ENCODE peak calls at places on chromosomes 13 and 19, in seven cellular contexts. N, T, V, G, R, K and L are unnamed samples.

GRCh38 chr19:35784401-35785086 is 9.2 kb downstream of the ARHGAP33 start:
- DNase-seq in T (no peak), G (no peak), V (no peak), R (no peak), N (no peak), K (no peak), L (peak)

GRCh38 chr19:56611288-56611687 is 16.2 kb downstream of the ZNF71 start:
- DNase-seq in G (no peak), K (no peak), R (no peak), T (no peak), V (no peak), N (no peak), L (no peak)

GRCh38 chr19:43574424-43575155 is 737 bp downstream of the XRCC1 start:
- DNase-seq in N (peak), V (no peak), K (peak), G (peak), R (no peak), T (no peak), L (no peak)

GRCh38 chr19:30371157-30371845 is 883 bp upstream of the ZNF536 start:
- DNase-seq in R (no peak), N (no peak), G (no peak), K (no peak), T (no peak), V (no peak), L (no peak)

GRCh38 chr13:97125051-97125809 is 96.9 kb upstream of the MBNL2 start:
- DNase-seq in N (no peak), T (no peak), G (peak), K (peak), V (peak), R (no peak), L (peak)

GRCh38 chr13:107157272-107157671 is 589.3 kb upstream of the ARGLU1 start:
- DNase-seq in N (no peak), K (no peak), T (no peak), G (peak), V (no peak), R (no peak), L (no peak)

GRCh38 chr19:55080915-55081772 is 5.5 kb downstream of the EPS8L1 start:
- DNase-seq in V (peak), T (peak), G (peak), K (peak), R (no peak), N (peak), L (peak)

GRCh38 chr19:16367269-16367683 is 42.6 kb downstream of the KLF2 start:
- DNase-seq in V (no peak), K (no peak), N (peak), G (no peak), R (no peak), T (peak), L (no peak)

GRCh38 chr19:55503447-55504251 is 15.4 kb downstream of the SSC5D start:
- DNase-seq in K (peak), T (peak), R (peak), G (peak), N (peak), V (peak), L (peak)

GRCh38 chr13:20146381-20146780 is 14.5 kb downstream of the GJA3 start:
- DNase-seq in G (no peak), R (no peak), N (no peak), T (no peak), K (no peak), V (no peak), L (no peak)

DNA sequence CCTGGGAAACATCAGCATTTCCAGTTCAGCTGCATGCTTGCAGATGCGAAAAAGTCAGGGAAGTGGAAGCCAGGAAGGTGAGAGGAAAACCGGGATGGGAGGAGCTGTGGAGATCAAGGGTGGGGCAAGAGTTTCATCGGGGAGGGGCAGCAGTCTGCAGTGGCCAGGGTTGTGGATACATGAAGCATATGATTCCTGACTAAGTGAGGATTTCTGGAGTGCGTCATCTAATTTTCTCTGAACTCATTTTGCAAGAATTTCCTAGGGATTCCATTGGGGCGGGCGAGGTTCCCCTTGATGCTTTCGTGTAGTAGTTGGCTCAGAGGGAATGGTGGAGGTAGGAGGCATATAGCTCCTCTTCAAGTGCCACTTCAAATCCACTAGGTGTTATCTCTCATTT is 344.1 kb upstream of the TMTC4 start:
- DNase-seq in G (peak), T (no peak), K (peak), N (no peak), R (peak), V (no peak), L (peak)
- TF ChIP-seq CTCF in G (no peak), T (no peak), K (no peak), N (no peak), R (no peak), V (no peak), L (no peak)

GRCh38 chr19:45217193-45217956 is 27.8 kb downstream of the EXOC3L2 start:
- DNase-seq in G (no peak), V (no peak), K (no peak), N (no peak), R (no peak), T (no peak), L (peak)

GRCh38 chr19:45213031-45213430 is 32.2 kb downstream of the EXOC3L2 start:
- DNase-seq in V (no peak), G (no peak), N (no peak), R (no peak), T (no peak), K (no peak), L (no peak)

GRCh38 chr19:45215391-45216191 is 29.6 kb downstream of the EXOC3L2 start:
- DNase-seq in K (no peak), T (no peak), N (peak), G (no peak), R (no peak), V (peak), L (peak)

GRCh38 chr19:45216677-45217076 is 28.5 kb downstream of the EXOC3L2 start:
- DNase-seq in K (peak), V (no peak), R (no peak), G (no peak), N (no peak), T (no peak), L (no peak)

DNA sequence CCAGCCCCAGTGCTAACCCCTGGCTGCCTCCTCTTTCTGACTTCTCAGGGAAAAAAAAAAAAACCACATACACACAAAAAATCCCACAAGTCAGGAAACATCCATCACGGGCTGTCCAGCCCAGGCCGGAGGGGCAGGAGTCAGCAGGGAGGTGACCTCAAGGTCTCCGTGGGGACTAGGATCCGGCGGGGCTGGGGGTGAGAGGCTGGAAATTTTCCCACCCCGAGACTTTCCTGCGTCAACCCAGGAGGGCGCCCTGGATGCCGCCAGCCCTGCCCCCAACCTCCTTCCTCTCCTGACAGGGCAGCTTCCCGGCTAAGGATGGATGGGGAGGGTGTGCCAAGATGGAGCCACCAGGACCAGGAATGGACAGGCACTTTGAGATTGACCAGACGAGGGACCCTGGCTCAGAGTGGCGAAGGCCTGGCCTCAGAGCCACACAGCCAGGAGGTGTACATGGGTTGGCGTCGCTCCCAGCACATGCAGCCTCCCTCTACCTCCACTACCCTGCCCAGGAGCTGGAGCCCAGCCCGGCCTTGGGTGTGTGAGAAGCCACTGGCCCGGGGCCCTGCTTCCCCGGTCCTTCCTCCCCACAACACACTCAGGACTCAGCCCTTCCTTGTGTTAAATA is 33.3 kb downstream of the BLOC1S3 start:
- DNase-seq in T (no peak), K (no peak), N (peak), V (peak), G (no peak), R (no peak), L (no peak)
- H3K27ac ChIP-seq in T (no peak), K (no peak), N (peak), V (peak), G (no peak), R (no peak), L (no peak)

GRCh38 chr19:31387662-31388175 is 38.5 kb upstream of the TSHZ3 start:
- DNase-seq in T (no peak), K (no peak), V (no peak), G (no peak), R (no peak), N (no peak), L (no peak)

GRCh38 chr19:31380854-31381253 is 31.6 kb upstream of the TSHZ3 start:
- DNase-seq in R (no peak), K (no peak), T (no peak), N (no peak), V (no peak), G (no peak), L (no peak)

GRCh38 chr19:31386806-31387205 is 37.6 kb upstream of the TSHZ3 start:
- DNase-seq in K (no peak), V (no peak), T (no peak), G (no peak), R (no peak), N (no peak), L (no peak)

GRCh38 chr19:31385744-31386143 is 36.5 kb upstream of the TSHZ3 start:
- DNase-seq in V (no peak), G (no peak), K (no peak), R (no peak), T (no peak), N (no peak), L (no peak)

DNA sequence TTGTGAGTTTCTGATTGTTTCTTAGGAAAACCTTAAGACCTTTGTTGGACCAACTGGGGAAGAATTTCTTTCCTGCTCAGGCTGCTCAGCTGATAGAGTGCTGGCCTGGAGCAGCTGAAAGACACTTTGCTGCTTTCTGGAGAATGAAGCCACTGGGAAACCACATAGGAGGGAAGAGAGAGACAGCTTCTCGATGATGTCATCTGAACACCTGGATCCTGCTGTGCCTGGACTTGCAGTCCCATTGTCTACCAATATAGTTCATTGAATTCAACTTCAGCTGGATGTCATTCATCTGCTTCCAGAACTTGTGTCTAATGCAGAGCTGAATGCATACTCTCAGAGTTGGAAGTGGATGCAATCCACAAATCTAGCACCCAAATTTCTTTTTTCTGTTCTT is 34.3 kb upstream of the TSHZ3 start:
- DNase-seq in K (no peak), N (no peak), R (no peak), V (no peak), G (no peak), T (no peak), L (no peak)
- TF ChIP-seq CTCF in K (no peak), N (no peak), R (no peak), V (no peak), G (no peak), T (no peak), L (no peak)

GRCh38 chr19:8081569-8082550 is 29.3 kb downstream of the CCL25 start:
- DNase-seq in N (no peak), R (no peak), V (no peak), T (no peak), K (no peak), G (peak), L (no peak)
- H3K27ac ChIP-seq in N (no peak), R (no peak), V (no peak), T (no peak), K (no peak), G (no peak), L (no peak)

DNA sequence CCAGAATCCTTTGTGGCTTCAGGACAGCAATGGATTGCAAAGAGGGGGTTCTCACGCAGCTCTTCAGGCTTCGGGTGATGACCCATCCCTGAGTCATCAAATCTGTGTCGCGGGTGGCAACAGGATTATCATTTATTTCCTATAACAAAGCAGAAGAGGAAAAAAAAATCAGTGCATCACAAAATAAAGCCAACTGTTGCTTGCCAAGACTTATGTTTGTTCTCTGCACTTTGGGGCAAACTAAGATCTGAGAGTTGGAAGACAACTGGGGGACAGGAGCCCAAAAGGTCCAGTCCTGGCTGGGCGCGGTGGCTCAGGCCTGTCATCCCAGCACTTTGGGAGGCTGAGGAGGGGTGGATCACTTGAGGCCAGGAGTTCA is 6.4 kb downstream of the GNA15 start:
- DNase-seq in K (peak), V (peak), N (no peak), G (peak), T (no peak), R (peak), L (no peak)
- TF ChIP-seq CTCF in K (no peak), V (no peak), N (no peak), G (no peak), T (no peak), R (no peak), L (no peak)

DNA sequence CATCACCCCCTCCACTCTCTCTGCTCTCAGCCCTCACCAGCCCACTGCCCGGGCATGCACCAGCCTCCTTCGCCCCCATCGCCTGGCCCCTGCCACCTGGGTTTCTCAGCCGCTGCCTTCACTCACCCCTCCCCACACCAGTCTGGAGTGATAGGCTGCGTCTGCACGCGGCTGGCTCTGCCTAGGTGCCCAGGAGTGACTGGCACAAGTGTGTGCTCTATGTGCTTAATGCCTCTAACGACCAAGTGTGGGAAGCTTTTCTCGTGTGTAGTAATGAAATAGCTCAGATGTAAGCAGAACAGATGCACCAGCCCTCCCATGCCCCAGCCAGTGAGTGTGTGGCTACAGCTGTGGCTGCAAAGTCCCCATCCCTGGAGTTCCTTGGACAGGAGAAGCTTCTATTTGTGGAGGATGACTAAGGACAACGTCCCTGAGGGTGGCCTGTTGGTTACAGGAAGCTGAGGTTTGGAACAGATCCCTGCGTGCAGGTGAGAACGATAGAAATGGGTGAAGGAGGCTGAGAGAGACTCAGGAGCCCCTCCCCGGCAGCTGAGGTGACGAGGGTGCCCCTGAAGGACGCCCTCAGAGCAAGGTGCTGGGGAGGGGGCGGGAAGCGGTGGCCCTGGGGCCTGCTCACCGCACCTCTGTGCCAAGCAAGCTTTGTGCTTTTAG is 35.6 kb downstream of the ATP11A start:
- DNase-seq in G (no peak), V (no peak), T (no peak), N (peak), R (no peak), K (peak), L (no peak)
- H3K27ac ChIP-seq in G (no peak), V (no peak), T (no peak), N (peak), R (no peak), K (no peak), L (peak)

GRCh38 chr19:33350538-33351309 is 22.8 kb upstream of the CEBPG start:
- DNase-seq in R (no peak), K (peak), N (no peak), G (peak), T (no peak), V (peak), L (no peak)

GRCh38 chr19:33347300-33347699 is 26.2 kb upstream of the CEBPG start:
- DNase-seq in K (no peak), N (no peak), R (no peak), T (no peak), G (no peak), V (no peak), L (no peak)

GRCh38 chr19:33346665-33347064 is 26.8 kb upstream of the CEBPG start:
- DNase-seq in V (no peak), R (no peak), N (no peak), K (no peak), T (no peak), G (no peak), L (no peak)

GRCh38 chr19:33348301-33349010 is 25.1 kb upstream of the CEBPG start:
- DNase-seq in K (peak), G (no peak), V (no peak), R (no peak), N (no peak), T (no peak), L (no peak)

DNA sequence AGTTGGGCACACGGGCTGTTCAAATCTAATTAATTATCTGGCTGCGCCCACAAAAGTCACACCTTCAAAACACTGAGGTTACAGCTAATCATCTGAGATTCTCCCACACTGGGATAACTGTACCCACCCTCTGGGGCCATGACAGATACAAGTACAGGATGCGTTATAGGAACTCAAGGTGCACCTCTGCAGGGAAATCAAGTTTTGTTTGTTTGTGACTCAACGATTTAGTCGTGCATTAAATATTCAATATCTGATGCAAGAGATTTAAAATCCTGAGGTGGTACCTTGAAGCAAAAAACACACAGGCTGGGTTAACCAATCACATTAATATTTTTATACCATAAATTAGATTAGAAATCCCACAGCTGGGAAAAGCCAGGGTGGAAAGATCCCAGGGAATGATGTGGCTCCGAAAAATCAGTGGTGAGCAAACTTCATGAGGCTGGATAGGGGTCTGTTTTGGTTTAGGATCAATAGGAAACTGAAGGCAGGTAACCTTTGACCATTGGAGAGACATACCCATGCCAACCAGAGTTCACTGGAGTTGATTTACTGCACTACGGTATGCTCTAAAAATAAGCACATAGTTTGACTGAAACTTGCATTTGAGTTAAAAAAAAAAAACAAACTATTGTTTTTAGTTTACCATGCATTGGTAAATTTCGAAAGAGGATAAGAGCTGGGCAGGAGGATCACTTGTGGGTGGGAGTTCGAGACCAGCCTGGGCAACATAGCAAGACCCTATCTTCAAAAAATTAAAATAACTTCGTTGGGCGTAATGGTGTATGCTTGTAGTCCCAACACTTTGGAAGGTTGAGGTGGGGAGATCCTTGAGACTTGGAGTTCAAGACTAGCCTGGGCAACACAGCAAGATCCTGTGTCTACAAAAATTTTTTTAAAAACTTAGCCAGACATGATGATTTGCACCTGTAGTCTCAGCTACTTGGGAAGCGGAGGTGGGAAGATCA is 23.9 kb upstream of the CEBPG start:
- DNase-seq in V (no peak), N (no peak), T (no peak), G (no peak), R (no peak), K (no peak), L (no peak)
- TF ChIP-seq CTCF in V (no peak), N (no peak), T (no peak), G (no peak), R (no peak), K (no peak), L (no peak)

GRCh38 chr19:2235026-2235395 is 1.1 kb downstream of the PLEKHJ1 start:
- DNase-seq in T (no peak), V (no peak), K (no peak), R (no peak), N (no peak), G (no peak), L (no peak)

GRCh38 chr19:2237869-2238153 is 1.2 kb downstream of the SF3A2 start:
- DNase-seq in G (no peak), T (no peak), V (no peak), K (no peak), N (no peak), R (no peak), L (no peak)

GRCh38 chr19:2237051-2237868 is 636 bp downstream of the SF3A2 start:
- DNase-seq in G (no peak), K (no peak), T (no peak), R (no peak), N (no peak), V (no peak), L (no peak)

GRCh38 chr19:2235396-2236284 is 489 bp downstream of the PLEKHJ1 start:
- DNase-seq in T (no peak), G (no peak), V (peak), R (no peak), K (no peak), N (peak), L (peak)

DNA sequence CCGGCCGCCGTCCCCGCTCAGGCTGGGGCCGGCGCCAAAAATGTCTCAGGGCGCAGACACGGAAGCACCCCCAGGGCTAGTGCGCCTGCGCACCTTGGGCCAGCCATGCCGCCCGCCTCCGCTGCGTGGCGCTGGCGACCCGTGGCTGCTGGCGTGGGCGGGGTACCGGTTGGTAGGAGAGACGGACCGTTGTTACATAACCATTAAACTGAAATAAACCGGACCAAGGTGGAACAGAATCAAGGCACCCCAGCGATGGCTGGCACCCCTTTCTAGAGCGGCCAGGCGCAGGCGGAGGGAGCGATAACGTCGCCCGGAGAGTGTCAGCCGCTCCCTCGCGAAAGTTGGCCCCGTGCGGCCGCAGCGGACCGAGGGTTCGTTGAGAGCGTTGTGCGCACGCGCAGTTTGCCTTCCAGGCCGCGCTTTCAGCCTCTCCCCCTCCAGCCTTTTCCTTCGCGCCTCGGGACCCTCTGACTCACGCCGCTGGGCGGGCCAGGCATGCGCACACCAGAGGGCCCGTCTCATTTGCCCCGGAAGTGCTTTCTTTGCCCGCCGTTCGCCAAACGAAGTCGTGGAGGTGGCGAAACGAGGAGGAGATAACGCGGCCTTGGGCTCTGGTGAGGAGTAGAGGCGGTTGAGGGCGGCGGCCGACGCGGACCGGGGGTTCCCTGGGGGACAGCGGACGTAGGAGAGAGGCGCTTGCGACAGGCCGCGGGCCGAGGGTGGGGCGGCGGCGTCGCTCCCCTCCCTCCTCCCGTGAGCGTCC is at the start of the genes PLEKHJ1 and SF3A2:
- DNase-seq in G (peak), N (peak), K (peak), V (peak), R (peak), T (peak), L (peak)
- H3K27ac ChIP-seq in G (peak), N (peak), K (peak), V (peak), R (peak), T (peak), L (peak)